ENCODE peak calls at places on chromosomes 6 and 20, in nine cellular contexts. Y is CD8-positive, alpha-beta T cell; H is naive thymus-derived CD4-positive, alpha-beta T cell; C is left cardiac atrium; Q is right lobe of liver; D is upper lobe of right lung; I is activated T-helper 17 cell treated with anti-CD3 and anti-CD28 coated beads, Interleukin-2, amount 50 U/mL, for 72 hours; R is Panc1; V is right cardiac atrium. N is an unnamed sample.
A peak's percentile ranks its signal among the peaks of the same experiment; 100 is the strongest.

GRCh38 chr6:104423691-104424090 is 436.0 kb downstream of the HACE1 start:
- ATAC-seq in H (no peak), D (no peak), V (no peak), I (no peak), Q (no peak), R (no peak), Y (no peak), C (no peak), N (no peak)

GRCh38 chr6:150293423-150294280 is 75.2 kb upstream of the IYD start:
- ATAC-seq in H (no peak), Q (peak; percentile 66), D (peak; percentile 83), R (no peak), Y (no peak), V (peak; percentile 43), I (peak; percentile 53), C (no peak), N (peak; percentile 50)

GRCh38 chr20:11851646-11852045 is 66.0 kb upstream of the BTBD3 start:
- ATAC-seq in V (no peak), Q (no peak), D (no peak), C (no peak), H (no peak), R (no peak), I (no peak), Y (no peak), N (peak; percentile 69)

GRCh38 chr6:98487612-98488011 is 346.8 kb upstream of the POU3F2 start:
- ATAC-seq in R (no peak), C (no peak), Q (no peak), D (no peak), I (no peak), H (no peak), Y (no peak), V (no peak), N (no peak)

GRCh38 chr6:43122146-43122545 is 46.0 kb downstream of the PTK7 start:
- ATAC-seq in D (no peak), C (no peak), R (no peak), Q (no peak), Y (no peak), I (no peak), V (no peak), H (no peak), N (no peak)

GRCh38 chr20:58001381-58001780 is 227.1 kb downstream of the ANKRD60 start:
- ATAC-seq in Q (peak; percentile 51), D (no peak), R (no peak), H (no peak), Y (no peak), V (peak; percentile 54), C (peak; percentile 47), I (no peak), N (peak; percentile 16)

GRCh38 chr20:13341737-13342393 is 120.8 kb downstream of the ISM1 start:
- ATAC-seq in V (no peak), Q (no peak), D (no peak), H (no peak), R (no peak), C (no peak), Y (no peak), I (no peak), N (no peak)

GRCh38 chr6:127366281-127367022 is 23.0 kb upstream of the ECHDC1 start:
- ATAC-seq in I (no peak), V (peak; percentile 65), D (peak; percentile 75), H (peak; percentile 70), Q (no peak), C (peak; percentile 53), Y (no peak), R (peak; percentile 93), N (peak; percentile 99)

GRCh38 chr6:169907419-169908115 is 156.1 kb downstream of the ERMARD start:
- ATAC-seq in Q (no peak), I (no peak), C (no peak), V (no peak), Y (no peak), R (no peak), H (no peak), D (no peak), N (no peak)

GRCh38 chr20:32010666-32011065 is 428 bp downstream of the CCM2L start:
- ATAC-seq in Y (no peak), R (peak; percentile 15), H (no peak), D (peak; percentile 4), I (no peak), V (peak; percentile 36), C (no peak), Q (no peak), N (no peak)

GRCh38 chr6:108650325-108650724 is 89.6 kb downstream of the FOXO3 start:
- ATAC-seq in Q (no peak), V (no peak), H (no peak), Y (no peak), I (no peak), R (no peak), C (no peak), D (peak; percentile 36), N (peak; percentile 22)

GRCh38 chr6:109360791-109361190 is 21.5 kb downstream of the CD164 start:
- ATAC-seq in D (no peak), H (no peak), Q (no peak), C (no peak), I (no peak), R (no peak), V (peak; percentile 37), Y (no peak), N (peak; percentile 60)

GRCh38 chr6:113352029-113352801 is 504.9 kb upstream of the MARCKS start:
- ATAC-seq in H (no peak), R (peak; percentile 86), C (no peak), Y (no peak), I (peak; percentile 34), D (no peak), Q (peak; percentile 84), V (peak; percentile 59), N (peak; percentile 81)

GRCh38 chr6:3962897-3963296 is 113.7 kb downstream of the FAM50B start:
- ATAC-seq in R (no peak), V (no peak), H (no peak), Y (no peak), I (no peak), C (no peak), D (no peak), Q (peak; percentile 77), N (no peak)

GRCh38 chr6:128919412-128919811 is 36.5 kb downstream of the LAMA2 start:
- ATAC-seq in V (no peak), H (no peak), D (no peak), Y (no peak), I (no peak), R (no peak), Q (no peak), C (no peak), N (no peak)

GRCh38 chr6:143843689-143844405 is 709 bp downstream of the LTV1 start:
- ATAC-seq in V (no peak), I (no peak), D (peak; percentile 2), C (no peak), H (peak; percentile 15), R (peak; percentile 26), Y (peak; percentile 9), Q (no peak), N (peak; percentile 14)

GRCh38 chr6:110567957-110568696 is 91.7 kb upstream of the SLC22A16 start:
- ATAC-seq in V (no peak), I (peak; percentile 96), H (no peak), Q (no peak), Y (no peak), R (peak; percentile 52), C (peak; percentile 34), D (no peak), N (peak; percentile 36)

GRCh38 chr6:149136913-149137286 is 180.6 kb upstream of the TAB2 start:
- ATAC-seq in V (no peak), H (no peak), R (no peak), Q (peak; percentile 61), Y (no peak), C (no peak), D (no peak), I (no peak), N (no peak)

GRCh38 chr6:5695260-5696245 is 311.2 kb downstream of the NRN1 start:
- ATAC-seq in H (peak; percentile 61), C (no peak), I (no peak), R (no peak), Y (no peak), V (peak; percentile 62), Q (no peak), D (peak; percentile 61), N (peak; percentile 80)

GRCh38 chr6:151891524-151891923 is 84.0 kb downstream of the ESR1 start:
- ATAC-seq in V (no peak), H (no peak), R (no peak), Y (no peak), C (no peak), Q (no peak), I (no peak), D (no peak), N (no peak)

GRCh38 chr6:45378324-45378926 is 691 bp upstream of the SUPT3H start:
- ATAC-seq in C (peak; percentile 36), R (peak; percentile 50), V (peak; percentile 66), I (peak; percentile 41), H (no peak), D (peak; percentile 37), Q (peak; percentile 62), Y (no peak), N (peak; percentile 30)

GRCh38 chr6:25350593-25350992 is 71.4 kb downstream of the CARMIL1 start:
- ATAC-seq in I (no peak), Y (no peak), D (no peak), Q (no peak), R (no peak), C (no peak), H (no peak), V (no peak), N (no peak)

GRCh38 chr6:119129968-119130484 is 51.6 kb upstream of the FAM184A start:
- ATAC-seq in Y (no peak), Q (no peak), R (peak; percentile 84), C (no peak), V (no peak), I (no peak), H (no peak), D (no peak), N (no peak)

GRCh38 chr20:46682063-46682821 is 7.0 kb downstream of the TP53RK start:
- ATAC-seq in D (no peak), R (no peak), I (no peak), Y (no peak), V (no peak), C (no peak), Q (no peak), H (no peak), N (no peak)

GRCh38 chr20:5085380-5085779 is 34.4 kb downstream of the PCNA start:
- ATAC-seq in I (no peak), C (no peak), Q (peak; percentile 69), D (peak; percentile 56), Y (no peak), H (no peak), R (no peak), V (peak; percentile 17), N (no peak)

GRCh38 chr6:28673417-28673799 is 147.7 kb downstream of the GPX5 start:
- ATAC-seq in I (no peak), C (no peak), Q (no peak), D (no peak), Y (no peak), H (no peak), V (no peak), R (peak; percentile 71), N (no peak)

GRCh38 chr6:11814116-11814515 is 35.5 kb upstream of the ADTRP start:
- ATAC-seq in C (no peak), R (no peak), H (no peak), Y (no peak), D (no peak), V (no peak), Q (no peak), I (no peak), N (no peak)

GRCh38 chr20:305745-306144 is 8.4 kb downstream of the ZCCHC3 start:
- ATAC-seq in Y (no peak), V (no peak), Q (no peak), C (no peak), D (no peak), I (no peak), R (no peak), H (no peak), N (no peak)

GRCh38 chr6:132418566-132418965 is 17.3 kb upstream of the MOXD1 start:
- ATAC-seq in H (no peak), R (no peak), Y (no peak), I (no peak), D (no peak), V (no peak), C (no peak), Q (no peak), N (no peak)

GRCh38 chr6:111979633-111980032 is 74.3 kb upstream of the CCN6 start:
- ATAC-seq in Q (no peak), R (no peak), H (peak; percentile 84), D (no peak), Y (peak; percentile 75), I (no peak), C (no peak), V (no peak), N (no peak)

GRCh38 chr6:43097098-43097489 is 21.0 kb downstream of the PTK7 start:
- ATAC-seq in D (no peak), H (no peak), R (peak; percentile 31), Q (no peak), C (no peak), Y (no peak), V (no peak), I (no peak), N (no peak)